ENCODE peak calls at places on chromosomes 13 and 19, in six cellular contexts. I is CD4-positive, CD25-positive, alpha-beta regulatory T cell; Y is adrenal gland; U is AG10803; N is left lung; R is myocyte. Z is an unnamed sample.
A peak's percentile ranks its signal among the peaks of the same experiment; 100 is the strongest.

GRCh38 chr19:41883463-41883820 is 458 bp downstream of the ARHGEF1 start:
- DNase-seq in U (no peak), R (no peak), Y (no peak), N (no peak), I (no peak), Z (no peak)

GRCh38 chr13:97307882-97308624 is 85.9 kb downstream of the MBNL2 start:
- DNase-seq in R (peak; percentile 66), N (no peak), Y (no peak), U (peak; percentile 82), I (no peak), Z (no peak)

GRCh38 chr13:93039131-93039530 is 187.5 kb upstream of the GPC6 start:
- DNase-seq in Y (no peak), I (no peak), R (peak; percentile 87), U (peak; percentile 54), N (no peak), Z (no peak)

GRCh38 chr13:29472317-29472961 is 123.0 kb downstream of the SLC7A1 start:
- DNase-seq in R (peak; percentile 70), U (peak; percentile 61), N (no peak), I (peak; percentile 65), Y (peak; percentile 38), Z (no peak)

GRCh38 chr19:18626906-18627305 is 9.9 kb upstream of the KLHL26 start:
- DNase-seq in R (no peak), Y (no peak), N (no peak), I (no peak), U (peak; percentile 34), Z (no peak)

GRCh38 chr19:37304884-37305255 is 66.0 kb upstream of the ZNF527 start:
- DNase-seq in I (no peak), Y (no peak), N (no peak), U (no peak), R (no peak), Z (no peak)

GRCh38 chr19:18322318-18322758 is 538 bp downstream of the LSM4 start:
- DNase-seq in I (peak; percentile 58), R (peak; percentile 67), N (no peak), Y (peak; percentile 53), U (peak; percentile 59), Z (no peak)

GRCh38 chr19:1970003-1970805 is 29.2 kb downstream of the CSNK1G2 start:
- DNase-seq in R (peak; percentile 48), Y (no peak), N (no peak), U (no peak), I (no peak), Z (no peak)

GRCh38 chr13:112204881-112205327 is 138.0 kb downstream of the SOX1 start:
- DNase-seq in N (no peak), R (no peak), I (no peak), Y (peak; percentile 19), U (no peak), Z (no peak)

GRCh38 chr19:48810151-48810550 is 678 bp downstream of the BCAT2 start:
- DNase-seq in U (no peak), N (no peak), R (no peak), Y (no peak), I (peak; percentile 43), Z (no peak)

GRCh38 chr13:72229067-72229466 is 362.1 kb upstream of the DACH1 start:
- DNase-seq in Y (no peak), N (no peak), I (no peak), R (no peak), U (no peak), Z (no peak)